ENCODE peak calls at places on chromosome 20, in seven cellular contexts. U is GM12878; Q is fibroblast of villous mesenchyme; X is GM06990; S is esophagus squamous epithelium; C is CD8-positive, alpha-beta T cell; I is psoas muscle. R is an unnamed sample.

GRCh38 chr20:24236963-24237362 is 232.5 kb upstream of the SYNDIG1 start:
- DNase-seq in Q (no peak), I (no peak), X (no peak), C (no peak), S (no peak), U (no peak), R (no peak)

GRCh38 chr20:41482647-41483552 is 116.3 kb upstream of the EMILIN3 start:
- DNase-seq in Q (peak; percentile 77), I (no peak), U (no peak), X (no peak), C (no peak), S (no peak), R (peak; percentile 91)

GRCh38 chr20:62252342-62252966 is 14.1 kb downstream of the OSBPL2 start:
- DNase-seq in I (no peak), C (no peak), U (no peak), X (no peak), S (no peak), Q (peak; percentile 17), R (no peak)

GRCh38 chr20:57695012-57695411 is 14.8 kb downstream of the PMEPA1 start:
- DNase-seq in X (no peak), U (no peak), C (no peak), I (no peak), S (no peak), Q (no peak), R (no peak)

GRCh38 chr20:63232235-63233060 is 3.3 kb upstream of the BIRC7 start:
- DNase-seq in C (no peak), Q (peak; percentile 98), X (no peak), I (no peak), U (no peak), S (no peak), R (peak; percentile 62)

GRCh38 chr20:54103762-54104600 is 33.6 kb upstream of the BCAS1 start:
- DNase-seq in I (no peak), C (no peak), S (no peak), Q (no peak), U (no peak), X (no peak), R (no peak)

GRCh38 chr20:58740356-58741308 is 48.0 kb downstream of the NPEPL1 start:
- DNase-seq in S (no peak), U (no peak), I (no peak), Q (no peak), C (no peak), X (no peak), R (no peak)

GRCh38 chr20:39019805-39020325 is 57.7 kb downstream of the DHX35 start:
- DNase-seq in X (peak; percentile 48), I (no peak), U (peak; percentile 79), S (no peak), C (no peak), Q (peak; percentile 2), R (no peak)

GRCh38 chr20:17617868-17618672 is 48.2 kb downstream of the DSTN start:
- DNase-seq in U (no peak), Q (no peak), I (peak; percentile 51), C (no peak), X (no peak), S (no peak), R (no peak)

GRCh38 chr20:41171736-41172295 is 34.5 kb downstream of the PLCG1 start:
- DNase-seq in S (no peak), C (no peak), I (peak; percentile 2), U (no peak), X (no peak), Q (no peak), R (no peak)

GRCh38 chr20:32510120-32510600 is 75.0 kb downstream of the NOL4L start:
- DNase-seq in Q (no peak), C (no peak), I (no peak), U (no peak), X (no peak), S (no peak), R (no peak)

DNA sequence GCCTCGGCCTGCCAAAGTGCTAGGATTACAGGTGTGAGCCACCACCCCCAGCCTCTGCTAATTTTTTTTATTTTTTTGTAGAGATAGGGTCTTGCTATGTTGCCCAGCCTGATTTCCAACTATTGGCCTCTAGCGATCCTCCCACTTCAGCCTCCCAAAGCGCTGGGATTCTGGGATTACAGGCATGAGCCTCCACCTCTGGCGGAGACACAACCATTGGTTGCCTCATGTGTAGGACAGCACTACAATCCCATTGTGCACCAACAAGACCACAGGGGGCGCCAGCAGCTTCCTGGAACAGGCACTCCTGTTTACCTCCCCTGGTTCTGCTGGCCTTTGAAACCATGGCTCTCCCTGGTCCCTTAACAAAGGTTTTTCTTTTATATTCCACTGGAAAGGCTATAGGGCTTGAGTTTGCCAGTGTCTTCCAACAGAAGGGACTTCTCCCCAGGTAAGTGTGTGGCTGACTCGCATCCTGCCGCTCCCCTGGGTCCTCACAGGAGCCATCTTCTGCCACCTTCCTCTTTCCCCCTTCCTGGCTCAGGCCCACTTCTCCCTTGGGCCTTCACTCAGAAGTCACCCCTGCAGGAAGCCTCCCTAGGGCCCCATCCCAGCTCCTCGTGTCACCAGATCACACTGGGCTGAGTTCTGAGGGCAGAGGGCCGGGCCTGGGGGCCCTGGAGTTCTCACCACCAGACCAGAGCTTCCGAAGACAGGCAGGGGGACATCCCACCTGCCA is 39.2 kb upstream of the TLDC2 start:
- DNase-seq in X (peak; percentile 60), Q (peak; percentile 62), C (peak; percentile 5), U (no peak), I (no peak), S (no peak), R (no peak)
- TF ChIP-seq CTCF in X (peak; percentile 83), Q (peak; percentile 61), C (no peak), U (peak; percentile 83), I (no peak), S (peak; percentile 28), R (peak; percentile 49)

GRCh38 chr20:4022386-4023350 is 7.3 kb upstream of the RNF24 start:
- DNase-seq in X (no peak), Q (no peak), U (no peak), S (no peak), I (no peak), C (no peak), R (no peak)
- H3K4me3 ChIP-seq in X (no peak overlapping the region), Q (no peak overlapping the region), U (no peak overlapping the region), S (no peak overlapping the region), I (no peak overlapping the region), C (no peak overlapping the region), R (no peak overlapping the region)

GRCh38 chr20:47995661-47996060 is 210.4 kb upstream of the SULF2 start:
- DNase-seq in I (no peak), S (no peak), Q (no peak), X (no peak), U (no peak), C (no peak), R (no peak)
- TF ChIP-seq CTCF in I (no peak), S (no peak), Q (no peak), X (no peak), U (no peak), C (no peak), R (no peak)

DNA sequence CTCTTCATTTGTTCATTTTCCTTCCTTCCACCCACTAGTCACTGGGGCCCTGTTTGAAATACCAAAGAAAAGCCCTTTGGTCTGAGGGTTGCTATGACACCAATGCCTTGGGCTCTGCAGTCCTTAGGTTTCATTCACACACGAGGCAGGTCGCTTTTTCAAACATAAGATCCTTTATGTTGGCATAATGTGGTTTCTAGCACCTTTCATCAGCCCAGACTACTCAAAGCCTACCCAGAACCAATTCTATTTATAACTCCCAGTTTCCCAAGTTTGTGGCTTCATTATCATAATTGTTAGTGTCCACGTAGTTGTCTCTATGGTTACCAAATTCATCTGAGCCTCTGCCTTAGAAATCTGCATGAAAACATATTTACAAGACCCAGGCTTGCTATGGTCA is 6.6 kb upstream of the TP53RK start:
- DNase-seq in Q (peak; percentile 77), X (no peak), I (no peak), U (no peak), C (no peak), S (no peak), R (peak; percentile 20)
- H3K4me3 ChIP-seq in Q (no peak overlapping the region), X (no peak overlapping the region), I (no peak overlapping the region), U (no peak overlapping the region), C (no peak overlapping the region), S (no peak overlapping the region), R (no peak overlapping the region)

GRCh38 chr20:56171087-56172012 is 77.2 kb upstream of the MC3R start:
- DNase-seq in U (no peak), S (no peak), Q (peak; percentile 5), C (no peak), I (no peak), X (no peak), R (no peak)
- TF ChIP-seq CTCF in U (no peak), S (no peak), Q (peak; percentile 19), C (no peak), I (peak; percentile 9), X (no peak), R (no peak)

DNA sequence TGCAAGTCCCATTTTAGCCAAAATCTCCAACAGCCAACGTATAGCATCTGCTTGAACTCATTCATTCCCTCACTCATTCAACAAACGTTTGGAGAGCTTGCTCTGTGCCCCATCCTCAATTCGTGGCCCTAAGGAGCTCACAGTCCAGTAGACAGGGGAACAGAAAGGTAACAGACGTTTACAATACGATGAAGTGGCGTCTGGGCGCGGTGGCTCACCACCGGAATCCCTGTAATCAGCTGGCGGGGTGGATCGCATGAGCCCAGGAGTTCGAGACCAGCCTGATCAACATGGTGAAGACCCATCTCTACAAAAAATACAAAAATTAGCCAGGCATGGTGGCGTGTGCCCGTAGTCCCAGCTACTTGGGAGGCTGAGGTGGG is 790 bp upstream of the E2F1 start:
- DNase-seq in Q (no peak), C (no peak), I (no peak), U (no peak), S (no peak), X (no peak), R (no peak)
- H3K4me3 ChIP-seq in Q (peak overlapping the region; percentile 50), C (peak overlapping the region; percentile 39), I (peak overlapping the region; percentile 53), U (peak overlapping the region; percentile 43), S (peak overlapping the region; percentile 70), X (peak overlapping the region; percentile 44), R (no peak overlapping the region)

DNA sequence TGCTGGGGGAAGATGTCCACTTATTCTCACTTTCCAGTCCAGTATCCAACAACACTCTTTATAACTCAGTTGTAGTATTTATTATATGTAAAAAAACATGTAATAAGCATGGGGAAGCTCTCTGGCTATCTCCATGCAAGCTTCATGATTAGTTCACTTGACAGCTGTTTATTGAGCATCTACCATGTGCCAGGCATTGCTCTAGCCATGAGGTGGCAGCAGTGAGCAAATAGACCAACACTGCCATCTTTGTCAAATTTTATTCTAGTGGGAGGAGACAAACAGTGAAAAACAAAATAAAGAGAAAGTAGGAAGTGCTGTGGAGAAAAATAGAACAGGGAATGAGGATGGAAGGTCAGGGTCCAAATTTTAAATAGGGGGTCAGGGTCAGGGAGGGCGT is 131.8 kb downstream of the CFAP61 start:
- DNase-seq in S (no peak), I (no peak), C (no peak), Q (no peak), X (no peak), U (no peak), R (no peak)
- TF ChIP-seq CTCF in S (no peak), I (no peak), C (no peak), Q (peak; percentile 14), X (peak; percentile 68), U (peak; percentile 36), R (peak; percentile 41)

DNA sequence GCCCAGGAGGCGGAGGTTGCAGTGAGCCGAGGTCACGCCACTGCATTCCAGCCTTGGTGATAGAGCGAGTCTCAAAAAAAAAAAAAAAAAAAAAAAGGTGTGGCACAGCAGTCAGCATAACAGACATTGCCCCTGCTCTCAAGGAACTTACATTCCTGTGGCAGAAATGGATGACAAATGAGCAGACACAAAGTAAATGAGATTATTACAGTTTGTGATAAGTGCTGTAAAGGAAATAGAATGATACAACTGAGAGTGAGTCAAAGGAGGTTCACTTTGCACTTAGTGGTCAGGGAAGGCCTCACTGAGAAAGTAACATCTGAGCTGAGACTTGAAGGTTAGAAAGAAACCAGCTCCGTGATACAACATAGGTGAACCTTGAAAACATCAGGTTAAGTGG is 36.4 kb downstream of the CEP250 start:
- DNase-seq in S (no peak), I (no peak), U (no peak), X (no peak), Q (peak; percentile 9), C (no peak), R (no peak)
- H3K4me3 ChIP-seq in S (peak overlapping the region; percentile 53), I (no peak overlapping the region), U (peak overlapping the region; percentile 100), X (peak overlapping the region; percentile 83), Q (no peak overlapping the region), C (peak overlapping the region; percentile 94), R (no peak overlapping the region)

R was measured in BJ.